ENCODE peak calls at places on chromosome 13, in six cellular contexts. One of them, this sample, is unnamed.

GRCh38 chr13:48866204-48866603 is 109.5 kb upstream of the FNDC3A start:
- DNase-seq in choroid plexus epithelial cell: no peak
- DNase-seq in activated CD4-positive, alpha-beta T cell treated with anti-CD3 and anti-CD28 coated beads for 36 hours: no peak
- DNase-seq in hypothalamus: no peak
- DNase-seq in CD8-positive, alpha-beta T cell: no peak
- DNase-seq in non-pigmented ciliary epithelial cell: no peak
- DNase-seq in this sample: no peak

GRCh38 chr13:50998326-50998725 is 88.7 kb downstream of the RNASEH2B start:
- DNase-seq in choroid plexus epithelial cell: no peak
- DNase-seq in activated CD4-positive, alpha-beta T cell treated with anti-CD3 and anti-CD28 coated beads for 36 hours: no peak
- DNase-seq in non-pigmented ciliary epithelial cell: no peak
- DNase-seq in CD8-positive, alpha-beta T cell: no peak
- DNase-seq in hypothalamus: no peak
- DNase-seq in this sample: no peak

GRCh38 chr13:108304170-108305068 is 34.9 kb downstream of the TNFSF13B start:
- DNase-seq in CD8-positive, alpha-beta T cell: no peak
- DNase-seq in choroid plexus epithelial cell: no peak
- DNase-seq in activated CD4-positive, alpha-beta T cell treated with anti-CD3 and anti-CD28 coated beads for 36 hours: no peak
- DNase-seq in non-pigmented ciliary epithelial cell: no peak
- DNase-seq in hypothalamus: no peak
- DNase-seq in this sample: peak

GRCh38 chr13:100089633-100090032 is 740 bp downstream of the PCCA start:
- DNase-seq in non-pigmented ciliary epithelial cell: no peak
- DNase-seq in choroid plexus epithelial cell: peak
- DNase-seq in CD8-positive, alpha-beta T cell: no peak
- DNase-seq in activated CD4-positive, alpha-beta T cell treated with anti-CD3 and anti-CD28 coated beads for 36 hours: peak
- DNase-seq in hypothalamus: no peak
- DNase-seq in this sample: peak

GRCh38 chr13:97762141-97762540 is 191.3 kb upstream of the IPO5 start:
- DNase-seq in non-pigmented ciliary epithelial cell: no peak
- DNase-seq in choroid plexus epithelial cell: no peak
- DNase-seq in hypothalamus: no peak
- DNase-seq in activated CD4-positive, alpha-beta T cell treated with anti-CD3 and anti-CD28 coated beads for 36 hours: no peak
- DNase-seq in CD8-positive, alpha-beta T cell: no peak
- DNase-seq in this sample: no peak

GRCh38 chr13:26590951-26591350 is 33.5 kb downstream of the WASF3 start:
- DNase-seq in choroid plexus epithelial cell: no peak
- DNase-seq in non-pigmented ciliary epithelial cell: no peak
- DNase-seq in CD8-positive, alpha-beta T cell: no peak
- DNase-seq in activated CD4-positive, alpha-beta T cell treated with anti-CD3 and anti-CD28 coated beads for 36 hours: no peak
- DNase-seq in hypothalamus: no peak
- DNase-seq in this sample: no peak

GRCh38 chr13:109209526-109209925 is 576.9 kb downstream of the IRS2 start:
- DNase-seq in activated CD4-positive, alpha-beta T cell treated with anti-CD3 and anti-CD28 coated beads for 36 hours: no peak
- DNase-seq in hypothalamus: no peak
- DNase-seq in choroid plexus epithelial cell: no peak
- DNase-seq in CD8-positive, alpha-beta T cell: no peak
- DNase-seq in non-pigmented ciliary epithelial cell: no peak
- DNase-seq in this sample: no peak

GRCh38 chr13:31476753-31477152 is 262.6 kb upstream of the RXFP2 start:
- DNase-seq in activated CD4-positive, alpha-beta T cell treated with anti-CD3 and anti-CD28 coated beads for 36 hours: no peak
- DNase-seq in choroid plexus epithelial cell: peak
- DNase-seq in non-pigmented ciliary epithelial cell: no peak
- DNase-seq in CD8-positive, alpha-beta T cell: no peak
- DNase-seq in hypothalamus: no peak
- DNase-seq in this sample: peak

GRCh38 chr13:74867460-74867859 is 614.5 kb downstream of the TBC1D4 start:
- DNase-seq in choroid plexus epithelial cell: peak
- DNase-seq in non-pigmented ciliary epithelial cell: peak
- DNase-seq in CD8-positive, alpha-beta T cell: no peak
- DNase-seq in activated CD4-positive, alpha-beta T cell treated with anti-CD3 and anti-CD28 coated beads for 36 hours: no peak
- DNase-seq in hypothalamus: no peak
- DNase-seq in this sample: no peak

GRCh38 chr13:112733661-112734379 is 44.0 kb downstream of the ATP11A start:
- DNase-seq in non-pigmented ciliary epithelial cell: no peak
- DNase-seq in hypothalamus: no peak
- DNase-seq in choroid plexus epithelial cell: no peak
- DNase-seq in CD8-positive, alpha-beta T cell: no peak
- DNase-seq in activated CD4-positive, alpha-beta T cell treated with anti-CD3 and anti-CD28 coated beads for 36 hours: no peak
- DNase-seq in this sample: no peak

GRCh38 chr13:59834801-59835200 is 328.9 kb downstream of the DIAPH3 start:
- DNase-seq in hypothalamus: no peak
- DNase-seq in activated CD4-positive, alpha-beta T cell treated with anti-CD3 and anti-CD28 coated beads for 36 hours: no peak
- DNase-seq in choroid plexus epithelial cell: peak
- DNase-seq in non-pigmented ciliary epithelial cell: peak
- DNase-seq in CD8-positive, alpha-beta T cell: no peak
- DNase-seq in this sample: peak

GRCh38 chr13:47310376-47310775 is 413.5 kb upstream of the HTR2A start:
- DNase-seq in non-pigmented ciliary epithelial cell: no peak
- DNase-seq in hypothalamus: no peak
- DNase-seq in CD8-positive, alpha-beta T cell: no peak
- DNase-seq in activated CD4-positive, alpha-beta T cell treated with anti-CD3 and anti-CD28 coated beads for 36 hours: no peak
- DNase-seq in choroid plexus epithelial cell: no peak
- DNase-seq in this sample: no peak

GRCh38 chr13:30932481-30933333 is at the start of gene TEX26:
- DNase-seq in hypothalamus: peak
- DNase-seq in non-pigmented ciliary epithelial cell: no peak
- DNase-seq in activated CD4-positive, alpha-beta T cell treated with anti-CD3 and anti-CD28 coated beads for 36 hours: no peak
- DNase-seq in choroid plexus epithelial cell: peak
- DNase-seq in CD8-positive, alpha-beta T cell: no peak
- DNase-seq in this sample: peak

GRCh38 chr13:71754407-71754974 is 112.5 kb downstream of the DACH1 start:
- DNase-seq in non-pigmented ciliary epithelial cell: no peak
- DNase-seq in activated CD4-positive, alpha-beta T cell treated with anti-CD3 and anti-CD28 coated beads for 36 hours: no peak
- DNase-seq in hypothalamus: no peak
- DNase-seq in choroid plexus epithelial cell: peak
- DNase-seq in CD8-positive, alpha-beta T cell: no peak
- DNase-seq in this sample: no peak

GRCh38 chr13:21984156-21984555 is 313.3 kb downstream of the FGF9 start:
- DNase-seq in CD8-positive, alpha-beta T cell: no peak
- DNase-seq in activated CD4-positive, alpha-beta T cell treated with anti-CD3 and anti-CD28 coated beads for 36 hours: no peak
- DNase-seq in hypothalamus: no peak
- DNase-seq in non-pigmented ciliary epithelial cell: no peak
- DNase-seq in choroid plexus epithelial cell: no peak
- DNase-seq in this sample: no peak

GRCh38 chr13:43760257-43760656 is 26.5 kb downstream of the ENOX1 start:
- DNase-seq in activated CD4-positive, alpha-beta T cell treated with anti-CD3 and anti-CD28 coated beads for 36 hours: no peak
- DNase-seq in CD8-positive, alpha-beta T cell: no peak
- DNase-seq in choroid plexus epithelial cell: no peak
- DNase-seq in hypothalamus: no peak
- DNase-seq in non-pigmented ciliary epithelial cell: no peak
- DNase-seq in this sample: no peak

GRCh38 chr13:26459276-26460131 is 98.0 kb upstream of the WASF3 start:
- DNase-seq in non-pigmented ciliary epithelial cell: no peak
- DNase-seq in CD8-positive, alpha-beta T cell: no peak
- DNase-seq in choroid plexus epithelial cell: no peak
- DNase-seq in activated CD4-positive, alpha-beta T cell treated with anti-CD3 and anti-CD28 coated beads for 36 hours: no peak
- DNase-seq in hypothalamus: no peak
- DNase-seq in this sample: peak

GRCh38 chr13:20843177-20843576 is 59.4 kb downstream of the XPO4 start:
- DNase-seq in CD8-positive, alpha-beta T cell: no peak
- DNase-seq in hypothalamus: no peak
- DNase-seq in non-pigmented ciliary epithelial cell: no peak
- DNase-seq in choroid plexus epithelial cell: peak
- DNase-seq in activated CD4-positive, alpha-beta T cell treated with anti-CD3 and anti-CD28 coated beads for 36 hours: no peak
- DNase-seq in this sample: no peak

GRCh38 chr13:45441633-45442032 is 23.1 kb upstream of the COG3 start:
- DNase-seq in CD8-positive, alpha-beta T cell: no peak
- DNase-seq in hypothalamus: no peak
- DNase-seq in activated CD4-positive, alpha-beta T cell treated with anti-CD3 and anti-CD28 coated beads for 36 hours: peak
- DNase-seq in choroid plexus epithelial cell: peak
- DNase-seq in non-pigmented ciliary epithelial cell: no peak
- DNase-seq in this sample: peak

GRCh38 chr13:35700661-35701060 is 224.2 kb upstream of the MAB21L1 start:
- DNase-seq in activated CD4-positive, alpha-beta T cell treated with anti-CD3 and anti-CD28 coated beads for 36 hours: no peak
- DNase-seq in choroid plexus epithelial cell: peak
- DNase-seq in hypothalamus: no peak
- DNase-seq in CD8-positive, alpha-beta T cell: no peak
- DNase-seq in non-pigmented ciliary epithelial cell: no peak
- DNase-seq in this sample: no peak

GRCh38 chr13:43528992-43529391 is 257.8 kb downstream of the ENOX1 start:
- DNase-seq in choroid plexus epithelial cell: peak
- DNase-seq in non-pigmented ciliary epithelial cell: no peak
- DNase-seq in activated CD4-positive, alpha-beta T cell treated with anti-CD3 and anti-CD28 coated beads for 36 hours: no peak
- DNase-seq in CD8-positive, alpha-beta T cell: no peak
- DNase-seq in hypothalamus: no peak
- DNase-seq in this sample: peak

GRCh38 chr13:48653074-48654054 is at the start of gene CYSLTR2:
- DNase-seq in CD8-positive, alpha-beta T cell: no peak
- DNase-seq in hypothalamus: no peak
- DNase-seq in non-pigmented ciliary epithelial cell: no peak
- DNase-seq in choroid plexus epithelial cell: peak
- DNase-seq in activated CD4-positive, alpha-beta T cell treated with anti-CD3 and anti-CD28 coated beads for 36 hours: peak
- DNase-seq in this sample: peak

GRCh38 chr13:95296326-95296939 is 4.8 kb downstream of the ABCC4 start:
- DNase-seq in non-pigmented ciliary epithelial cell: no peak
- DNase-seq in activated CD4-positive, alpha-beta T cell treated with anti-CD3 and anti-CD28 coated beads for 36 hours: peak
- DNase-seq in choroid plexus epithelial cell: no peak
- DNase-seq in hypothalamus: peak
- DNase-seq in CD8-positive, alpha-beta T cell: peak
- DNase-seq in this sample: no peak

GRCh38 chr13:31930901-31931522 is 100.6 kb upstream of the FRY start:
- DNase-seq in activated CD4-positive, alpha-beta T cell treated with anti-CD3 and anti-CD28 coated beads for 36 hours: peak
- DNase-seq in CD8-positive, alpha-beta T cell: no peak
- DNase-seq in non-pigmented ciliary epithelial cell: no peak
- DNase-seq in hypothalamus: no peak
- DNase-seq in choroid plexus epithelial cell: peak
- DNase-seq in this sample: no peak

GRCh38 chr13:97256343-97256783 is 34.2 kb downstream of the MBNL2 start:
- DNase-seq in activated CD4-positive, alpha-beta T cell treated with anti-CD3 and anti-CD28 coated beads for 36 hours: peak
- DNase-seq in non-pigmented ciliary epithelial cell: peak
- DNase-seq in hypothalamus: no peak
- DNase-seq in choroid plexus epithelial cell: peak
- DNase-seq in CD8-positive, alpha-beta T cell: no peak
- DNase-seq in this sample: peak

GRCh38 chr13:94309576-94309975 is 169.9 kb downstream of the DCT start:
- DNase-seq in choroid plexus epithelial cell: no peak
- DNase-seq in hypothalamus: no peak
- DNase-seq in activated CD4-positive, alpha-beta T cell treated with anti-CD3 and anti-CD28 coated beads for 36 hours: no peak
- DNase-seq in non-pigmented ciliary epithelial cell: no peak
- DNase-seq in CD8-positive, alpha-beta T cell: no peak
- DNase-seq in this sample: peak

GRCh38 chr13:25046274-25046984 is 49.5 kb upstream of the PABPC3 start:
- DNase-seq in non-pigmented ciliary epithelial cell: no peak
- DNase-seq in activated CD4-positive, alpha-beta T cell treated with anti-CD3 and anti-CD28 coated beads for 36 hours: no peak
- DNase-seq in choroid plexus epithelial cell: no peak
- DNase-seq in CD8-positive, alpha-beta T cell: no peak
- DNase-seq in hypothalamus: peak
- DNase-seq in this sample: peak

GRCh38 chr13:100300213-100300612 is 211.3 kb downstream of the PCCA start:
- DNase-seq in activated CD4-positive, alpha-beta T cell treated with anti-CD3 and anti-CD28 coated beads for 36 hours: no peak
- DNase-seq in CD8-positive, alpha-beta T cell: no peak
- DNase-seq in non-pigmented ciliary epithelial cell: no peak
- DNase-seq in choroid plexus epithelial cell: no peak
- DNase-seq in hypothalamus: no peak
- DNase-seq in this sample: no peak

GRCh38 chr13:52846567-52847321 is 1.7 kb downstream of the PCDH8 start:
- DNase-seq in choroid plexus epithelial cell: peak
- DNase-seq in hypothalamus: peak
- DNase-seq in CD8-positive, alpha-beta T cell: no peak
- DNase-seq in activated CD4-positive, alpha-beta T cell treated with anti-CD3 and anti-CD28 coated beads for 36 hours: peak
- DNase-seq in non-pigmented ciliary epithelial cell: no peak
- DNase-seq in this sample: no peak

GRCh38 chr13:95902736-95903135 is 150.5 kb downstream of the UGGT2 start:
- DNase-seq in hypothalamus: no peak
- DNase-seq in activated CD4-positive, alpha-beta T cell treated with anti-CD3 and anti-CD28 coated beads for 36 hours: no peak
- DNase-seq in choroid plexus epithelial cell: peak
- DNase-seq in non-pigmented ciliary epithelial cell: no peak
- DNase-seq in CD8-positive, alpha-beta T cell: no peak
- DNase-seq in this sample: no peak

GRCh38 chr13:29857089-29857488 is 6.7 kb upstream of the UBL3 start:
- DNase-seq in choroid plexus epithelial cell: no peak
- DNase-seq in hypothalamus: no peak
- DNase-seq in activated CD4-positive, alpha-beta T cell treated with anti-CD3 and anti-CD28 coated beads for 36 hours: no peak
- DNase-seq in CD8-positive, alpha-beta T cell: no peak
- DNase-seq in non-pigmented ciliary epithelial cell: no peak
- DNase-seq in this sample: no peak

GRCh38 chr13:67857581-67858310 is 627.6 kb upstream of the PCDH9 start:
- DNase-seq in hypothalamus: no peak
- DNase-seq in CD8-positive, alpha-beta T cell: no peak
- DNase-seq in choroid plexus epithelial cell: no peak
- DNase-seq in non-pigmented ciliary epithelial cell: no peak
- DNase-seq in activated CD4-positive, alpha-beta T cell treated with anti-CD3 and anti-CD28 coated beads for 36 hours: no peak
- DNase-seq in this sample: no peak

GRCh38 chr13:50224534-50224933 is 209.3 kb downstream of the KCNRG start:
- DNase-seq in hypothalamus: no peak
- DNase-seq in non-pigmented ciliary epithelial cell: no peak
- DNase-seq in choroid plexus epithelial cell: peak
- DNase-seq in activated CD4-positive, alpha-beta T cell treated with anti-CD3 and anti-CD28 coated beads for 36 hours: peak
- DNase-seq in CD8-positive, alpha-beta T cell: no peak
- DNase-seq in this sample: no peak

GRCh38 chr13:22194106-22194810 is 523.4 kb downstream of the FGF9 start:
- DNase-seq in choroid plexus epithelial cell: no peak
- DNase-seq in CD8-positive, alpha-beta T cell: no peak
- DNase-seq in activated CD4-positive, alpha-beta T cell treated with anti-CD3 and anti-CD28 coated beads for 36 hours: no peak
- DNase-seq in hypothalamus: no peak
- DNase-seq in non-pigmented ciliary epithelial cell: no peak
- DNase-seq in this sample: no peak

GRCh38 chr13:40433577-40433976 is 232.9 kb downstream of the FOXO1 start:
- DNase-seq in non-pigmented ciliary epithelial cell: no peak
- DNase-seq in choroid plexus epithelial cell: no peak
- DNase-seq in activated CD4-positive, alpha-beta T cell treated with anti-CD3 and anti-CD28 coated beads for 36 hours: peak
- DNase-seq in hypothalamus: no peak
- DNase-seq in CD8-positive, alpha-beta T cell: peak
- DNase-seq in this sample: no peak

GRCh38 chr13:71968025-71968424 is 101.0 kb upstream of the DACH1 start:
- DNase-seq in CD8-positive, alpha-beta T cell: no peak
- DNase-seq in non-pigmented ciliary epithelial cell: peak
- DNase-seq in choroid plexus epithelial cell: peak
- DNase-seq in hypothalamus: no peak
- DNase-seq in activated CD4-positive, alpha-beta T cell treated with anti-CD3 and anti-CD28 coated beads for 36 hours: no peak
- DNase-seq in this sample: no peak

GRCh38 chr13:98419786-98420559 is 156.9 kb downstream of the STK24 start:
- DNase-seq in hypothalamus: no peak
- DNase-seq in choroid plexus epithelial cell: no peak
- DNase-seq in CD8-positive, alpha-beta T cell: no peak
- DNase-seq in activated CD4-positive, alpha-beta T cell treated with anti-CD3 and anti-CD28 coated beads for 36 hours: no peak
- DNase-seq in non-pigmented ciliary epithelial cell: no peak
- DNase-seq in this sample: no peak

This sample was measured in mesenchymal stem cell.